ENCODE peak calls at places on chromosome 7, in ten cellular contexts. X is body of pancreas; A is HepG2; I is cardiac muscle cell; M is Peyer's patch; O is CD8-positive, alpha-beta memory T cell; C is GM12878; B is heart left ventricle; S is left lung; Y is prostate gland. R is an unnamed sample.

GRCh38 chr7:126696639-126697038 is 556.1 kb downstream of the GRM8 start:
- DNase-seq in I (no peak), M (no peak), C (no peak), A (no peak), B (no peak), Y (no peak), S (no peak), X (no peak), O (no peak), R (no peak)

GRCh38 chr7:56007167-56007652 is 42.8 kb downstream of the NIPSNAP2 start:
- DNase-seq in C (no peak), O (no peak), S (no peak), A (peak), B (no peak), I (no peak), X (no peak), M (no peak), Y (no peak), R (no peak)

GRCh38 chr7:157141525-157142060 is 2.9 kb downstream of the UBE3C start:
- DNase-seq in B (no peak), I (no peak), Y (no peak), A (no peak), S (no peak), O (no peak), M (no peak), X (no peak), C (no peak), R (no peak)

GRCh38 chr7:84182301-84182700 is 12.3 kb downstream of the SEMA3A start:
- DNase-seq in O (no peak), B (no peak), C (no peak), M (no peak), S (no peak), Y (no peak), A (no peak), X (no peak), I (no peak), R (no peak)

GRCh38 chr7:96061844-96062243 is 260.1 kb downstream of the SLC25A13 start:
- DNase-seq in B (no peak), X (peak), M (no peak), A (no peak), S (no peak), Y (peak), C (no peak), O (no peak), I (peak), R (no peak)

GRCh38 chr7:99730262-99730810 is 4.7 kb downstream of the CYP3A7 start:
- DNase-seq in I (no peak), M (no peak), Y (no peak), X (no peak), A (peak), B (no peak), C (no peak), O (no peak), S (no peak), R (no peak)

GRCh38 chr7:81725003-81725402 is 44.8 kb downstream of the HGF start:
- DNase-seq in Y (no peak), I (peak), B (no peak), C (no peak), S (no peak), A (no peak), M (no peak), X (no peak), O (no peak), R (no peak)

GRCh38 chr7:26729150-26729772 is 135.1 kb downstream of the SKAP2 start:
- DNase-seq in O (no peak), C (no peak), Y (no peak), S (no peak), B (no peak), I (no peak), M (no peak), A (no peak), X (no peak), R (no peak)

GRCh38 chr7:2930310-2931033 is 86.4 kb upstream of the GNA12 start:
- DNase-seq in B (no peak), X (no peak), Y (no peak), O (no peak), A (no peak), I (no peak), S (peak), C (no peak), M (no peak), R (peak)

GRCh38 chr7:90349305-90349704 is 2.8 kb downstream of the GTPBP10 start:
- DNase-seq in C (no peak), B (no peak), S (no peak), X (no peak), I (no peak), A (peak), O (no peak), Y (no peak), M (no peak), R (no peak)

GRCh38 chr7:138979226-138979979 is 1.8 kb downstream of the KIAA1549 start:
- DNase-seq in O (peak), Y (no peak), X (peak), I (peak), M (no peak), C (no peak), A (peak), B (no peak), S (no peak), R (no peak)

GRCh38 chr7:36272567-36273269 is 116.9 kb upstream of the ANLN start:
- DNase-seq in O (no peak), A (peak), B (no peak), I (no peak), M (no peak), C (no peak), X (peak), Y (no peak), S (no peak), R (no peak)

GRCh38 chr7:11541330-11541729 is 290.7 kb downstream of the THSD7A start:
- DNase-seq in Y (no peak), S (no peak), C (no peak), I (no peak), X (no peak), O (no peak), A (no peak), M (no peak), B (no peak), R (no peak)

GRCh38 chr7:158825628-158826289 is 3.5 kb downstream of the ESYT2 start:
- DNase-seq in B (no peak), M (no peak), X (no peak), Y (no peak), A (peak), O (no peak), I (no peak), C (no peak), S (no peak), R (no peak)

GRCh38 chr7:37352974-37353948 is 95.4 kb downstream of the ELMO1 start:
- DNase-seq in M (peak), X (no peak), Y (no peak), A (no peak), B (no peak), I (no peak), O (peak), C (no peak), S (peak), R (no peak)

GRCh38 chr7:83691095-83691494 is 42.2 kb upstream of the SEMA3E start:
- DNase-seq in B (no peak), X (no peak), S (no peak), M (no peak), O (no peak), C (no peak), A (no peak), Y (no peak), I (no peak), R (no peak)

GRCh38 chr7:45923290-45923689 is 2.2 kb upstream of the IGFBP3 start:
- DNase-seq in X (peak), S (peak), I (peak), O (peak), A (peak), C (no peak), Y (peak), M (peak), B (peak), R (no peak)

GRCh38 chr7:129225931-129226572 is 1.2 kb downstream of the AHCYL2 start:
- DNase-seq in B (no peak), Y (no peak), C (no peak), S (no peak), X (no peak), A (no peak), I (peak), O (no peak), M (no peak), R (no peak)

GRCh38 chr7:30164567-30164966 is 29.8 kb downstream of the MTURN start:
- DNase-seq in I (peak), Y (peak), X (no peak), A (peak), B (no peak), C (no peak), O (no peak), M (no peak), S (no peak), R (no peak)

GRCh38 chr7:157044151-157044687 is 33.8 kb upstream of the MNX1 start:
- DNase-seq in X (no peak), I (no peak), A (no peak), B (no peak), S (no peak), C (no peak), M (no peak), O (no peak), Y (no peak), R (no peak)

GRCh38 chr7:54349259-54349658 is 192.9 kb upstream of the VSTM2A start:
- DNase-seq in M (no peak), O (no peak), A (no peak), X (no peak), Y (no peak), C (no peak), S (no peak), I (no peak), B (no peak), R (no peak)

GRCh38 chr7:36661135-36661840 is 63.0 kb downstream of the AOAH start:
- DNase-seq in B (no peak), M (no peak), Y (no peak), X (no peak), I (peak), C (no peak), O (no peak), A (no peak), S (no peak), R (no peak)

GRCh38 chr7:73838642-73839041 is 3.7 kb downstream of the METTL27 start:
- DNase-seq in X (no peak), O (no peak), M (no peak), S (no peak), Y (peak), C (no peak), A (no peak), I (no peak), B (no peak), R (no peak)

GRCh38 chr7:318476-319266 is 28.7 kb downstream of the FOXL3 start:
- DNase-seq in S (peak), I (no peak), C (no peak), M (no peak), A (peak), Y (no peak), X (peak), B (no peak), O (no peak), R (no peak)

DNA sequence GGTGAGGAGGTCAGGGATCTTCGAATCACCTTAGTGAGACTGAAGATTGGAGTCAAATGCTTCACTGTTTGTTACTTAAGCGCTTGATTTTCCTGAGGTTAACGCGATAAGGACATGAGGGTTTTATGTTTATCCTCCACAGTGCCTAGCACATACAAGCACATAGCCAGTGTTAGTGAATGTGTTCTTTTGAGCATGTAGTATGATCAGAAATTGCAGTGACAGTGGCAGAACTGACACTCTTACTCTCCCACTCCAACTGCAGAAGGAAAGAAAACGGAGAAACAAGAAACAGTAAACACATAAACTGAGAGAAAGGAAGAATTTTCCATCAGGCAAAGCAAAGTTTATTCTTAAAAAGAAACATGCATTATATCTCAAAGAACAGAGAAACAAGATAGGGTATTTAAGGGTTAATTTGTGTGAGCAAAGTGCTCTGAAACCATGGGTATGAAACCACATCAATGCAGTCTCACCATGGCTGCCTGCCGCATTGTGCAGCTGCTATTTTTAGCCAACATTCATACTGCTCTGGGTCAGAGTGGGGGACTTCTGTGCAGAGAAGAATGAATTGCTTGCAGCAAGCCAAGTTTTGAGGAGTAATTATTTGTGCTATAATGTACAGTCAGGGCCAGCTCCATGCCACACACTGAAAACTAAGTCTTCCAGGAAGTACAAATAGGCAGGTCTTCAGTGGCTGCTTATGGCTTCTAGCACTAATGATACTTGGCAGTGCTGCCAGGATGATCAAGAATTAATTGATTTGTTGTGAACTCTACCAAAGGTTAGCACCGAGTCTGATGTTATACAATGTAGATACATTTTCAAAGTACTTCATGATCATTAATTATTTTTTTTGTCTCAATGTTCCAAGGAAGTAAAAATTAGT is 152.0 kb downstream of the MACC1 start:
- DNase-seq in M (no peak), O (no peak), X (no peak), I (peak), B (no peak), A (no peak), C (peak), S (no peak), Y (no peak), R (no peak)
- H3K27ac ChIP-seq in M (no peak), O (no peak), X (no peak), I (peak), B (no peak), A (no peak), C (no peak), S (no peak), Y (no peak), R (no peak)

GRCh38 chr7:149772821-149773425 is 465 bp downstream of the ZNF467 start:
- DNase-seq in S (peak), Y (no peak), A (no peak), C (no peak), I (no peak), X (peak), B (no peak), M (peak), O (peak), R (no peak)
- H3K27ac ChIP-seq in S (peak), Y (peak), A (no peak), C (no peak), I (peak), X (peak), B (peak), M (peak), O (peak), R (peak)

GRCh38 chr7:5231116-5231515 is 41.1 kb downstream of the WIPI2 start:
- DNase-seq in Y (no peak), C (peak), B (no peak), O (no peak), X (no peak), I (no peak), S (no peak), A (no peak), M (peak), R (no peak)
- H3K27ac ChIP-seq in Y (peak), C (peak), B (peak), O (no peak), X (peak), I (peak), S (peak), A (no peak), M (peak), R (no peak)

GRCh38 chr7:23009303-23009702 is 4.6 kb downstream of the HYCC1 start:
- DNase-seq in C (no peak), X (no peak), I (no peak), B (no peak), M (no peak), A (no peak), Y (no peak), O (no peak), S (no peak), R (no peak)
- H3K27ac ChIP-seq in C (peak), X (no peak), I (no peak), B (no peak), M (no peak), A (no peak), Y (no peak), O (no peak), S (no peak), R (peak)

DNA sequence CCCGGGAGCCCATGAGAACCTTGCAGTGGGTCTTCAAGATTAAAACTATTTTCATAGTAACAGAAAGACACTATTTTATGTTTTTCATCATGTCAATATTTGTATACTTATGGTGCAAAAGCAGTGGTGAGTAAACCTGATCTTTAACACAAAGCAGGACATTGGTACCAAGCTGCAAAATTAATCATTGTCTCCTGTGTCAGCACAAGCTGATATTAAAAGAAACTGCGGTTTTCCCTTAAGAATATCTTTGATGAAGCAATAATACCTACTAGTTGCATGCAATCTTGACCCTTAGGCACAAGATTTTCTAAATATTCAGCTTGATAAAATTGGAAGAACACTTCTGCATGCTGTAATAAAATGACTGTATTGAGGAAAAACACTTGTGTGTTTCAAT is 121.7 kb downstream of the MDFIC start:
- DNase-seq in B (no peak), C (no peak), Y (no peak), I (peak), O (no peak), S (no peak), X (no peak), M (no peak), A (no peak), R (no peak)
- H3K27ac ChIP-seq in B (no peak), C (no peak), Y (no peak), I (no peak), O (no peak), S (no peak), X (no peak), M (no peak), A (no peak), R (no peak)

DNA sequence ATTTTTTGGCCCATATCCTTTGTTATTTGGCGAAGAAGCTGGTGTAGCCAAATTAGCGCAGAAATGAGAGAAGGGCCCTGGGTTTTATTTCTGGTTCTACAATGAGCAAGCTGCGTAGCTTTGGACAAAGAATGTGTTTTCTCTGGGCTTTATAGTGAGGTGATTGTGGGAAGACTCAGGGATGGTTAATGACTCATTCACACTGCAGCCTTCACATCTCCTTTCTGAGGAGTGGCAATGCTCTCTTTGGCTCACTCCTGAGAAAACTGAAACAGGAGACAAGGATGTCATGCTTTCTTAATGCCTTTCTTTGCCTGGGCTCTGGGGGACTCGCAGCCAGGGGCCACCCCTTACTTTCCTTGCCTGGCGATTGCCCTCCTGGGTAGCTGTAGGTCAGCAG is 271.0 kb upstream of the PODXL start:
- DNase-seq in X (no peak), C (no peak), Y (no peak), O (no peak), B (no peak), S (no peak), A (no peak), M (no peak), I (no peak), R (no peak)
- H3K27ac ChIP-seq in X (no peak), C (no peak), Y (no peak), O (no peak), B (no peak), S (no peak), A (no peak), M (no peak), I (no peak), R (no peak)

GRCh38 chr7:140604076-140604475 is 36.5 kb downstream of the DENND2A start:
- DNase-seq in B (no peak), A (no peak), M (no peak), I (no peak), O (no peak), Y (no peak), S (no peak), C (no peak), X (no peak), R (no peak)

GRCh38 chr7:140600341-140600740 is 40.3 kb downstream of the DENND2A start:
- DNase-seq in A (no peak), O (no peak), I (no peak), C (no peak), M (no peak), X (no peak), Y (no peak), B (no peak), S (no peak), R (no peak)

GRCh38 chr7:140604760-140605159 is 35.9 kb downstream of the DENND2A start:
- DNase-seq in I (no peak), O (no peak), S (no peak), Y (no peak), C (no peak), A (peak), M (no peak), B (no peak), X (no peak), R (no peak)

GRCh38 chr7:140605337-140605736 is 35.3 kb downstream of the DENND2A start:
- DNase-seq in M (no peak), A (no peak), O (no peak), B (no peak), X (no peak), I (no peak), C (no peak), Y (no peak), S (no peak), R (no peak)

GRCh38 chr7:140601566-140602174 is 38.9 kb downstream of the DENND2A start:
- DNase-seq in S (no peak), C (no peak), Y (no peak), X (no peak), O (no peak), M (no peak), A (no peak), I (no peak), B (no peak), R (no peak)
- H3K27ac ChIP-seq in S (no peak), C (no peak), Y (peak), X (no peak), O (no peak), M (no peak), A (no peak), I (no peak), B (peak), R (peak)

R was measured in coronary artery.